ENCODE peak calls at places on chromosome 1, in six cellular contexts. J is IMR-90, B is left cardiac atrium, D is GM04504, V is GM23338, W is fibroblast of mammary gland. L is an unnamed sample.
A peak's percentile ranks its signal among the peaks of the same experiment; 100 is the strongest.

GRCh38 chr1:207069858-207070506 is 16.9 kb downstream of the PFKFB2 start:
- DNase-seq in B (no peak), V (no peak), D (no peak), W (no peak), J (no peak), L (no peak)

GRCh38 chr1:248681651-248682050 is 20.9 kb downstream of the OR14I1 start:
- DNase-seq in W (no peak), J (no peak), B (no peak), D (no peak), V (no peak), L (no peak)

GRCh38 chr1:87227651-87228050 is 101.0 kb upstream of the LMO4 start:
- DNase-seq in B (no peak), W (no peak), J (no peak), D (no peak), V (no peak), L (no peak)

GRCh38 chr1:9197186-9198099 is 37.1 kb upstream of the H6PD start:
- DNase-seq in V (no peak), D (no peak), J (no peak), B (peak; percentile 56), W (peak; percentile 48), L (no peak)

GRCh38 chr1:228647523-228648444 is 87.5 kb upstream of the RHOU start:
- DNase-seq in W (peak; percentile 50), B (peak; percentile 50), D (peak; percentile 30), J (no peak), V (peak; percentile 77), L (peak; percentile 67)

GRCh38 chr1:77036560-77036959 is 169.3 kb downstream of the ST6GALNAC5 start:
- DNase-seq in D (no peak), J (peak; percentile 56), W (peak; percentile 61), B (no peak), V (peak; percentile 71), L (peak; percentile 53)

GRCh38 chr1:16237343-16237830 is 404 bp upstream of the CPLANE2 start:
- DNase-seq in W (peak; percentile 65), J (peak; percentile 43), B (peak; percentile 12), D (no peak), V (no peak), L (peak; percentile 44)

GRCh38 chr1:173410133-173410793 is 66.9 kb upstream of the PRDX6 start:
- DNase-seq in W (peak; percentile 63), J (peak; percentile 70), B (no peak), D (no peak), V (no peak), L (peak; percentile 70)

GRCh38 chr1:35726814-35727433 is 8.2 kb upstream of the C1orf216 start:
- DNase-seq in J (peak; percentile 58), V (peak; percentile 87), D (peak; percentile 30), B (peak; percentile 61), W (peak; percentile 57), L (peak; percentile 53)

GRCh38 chr1:2260917-2261316 is 32.8 kb downstream of the SKI start:
- DNase-seq in J (no peak), W (no peak), D (no peak), B (no peak), V (no peak), L (no peak)

GRCh38 chr1:41716188-41717130 is 202.3 kb downstream of the HIVEP3 start:
- DNase-seq in B (no peak), W (no peak), D (no peak), J (no peak), V (no peak), L (no peak)